ENCODE peak calls at places on chromosomes 7 and 10, in nine cellular contexts. One of them, this sample, is unnamed.

GRCh38 chr10:80552151-80552646 is 14.5 kb downstream of the SH2D4B start:
- DNase-seq in putamen: no peak
- DNase-seq in fibroblast of the conjunctiva: no peak
- DNase-seq in activated CD4-positive, CD25-positive, alpha-beta regulatory T cell: no peak
- DNase-seq in activated CD4-positive, alpha-beta T cell treated with anti-CD3 and anti-CD28 coated beads, Interleukin-2, amount 50 U/mL, for 4 hours: no peak
- DNase-seq in EH: no peak
- DNase-seq in stimulated activated CD4-positive, alpha-beta T cell treated with anti-CD3 and anti-CD28 coated beads, Interleukin-12 subunit alpha, Interleukin-12 subunit beta, amount 100 ng/mL, for 48 hours: no peak
- DNase-seq in epithelial cell of esophagus: no peak
- DNase-seq in left ventricle myocardium inferior: peak; percentile 41
- DNase-seq in this sample: no peak

GRCh38 chr7:36455646-36456045 is 66.0 kb downstream of the ANLN start:
- DNase-seq in putamen: no peak
- DNase-seq in fibroblast of the conjunctiva: no peak
- DNase-seq in activated CD4-positive, CD25-positive, alpha-beta regulatory T cell: no peak
- DNase-seq in activated CD4-positive, alpha-beta T cell treated with anti-CD3 and anti-CD28 coated beads, Interleukin-2, amount 50 U/mL, for 4 hours: no peak
- DNase-seq in EH: no peak
- DNase-seq in stimulated activated CD4-positive, alpha-beta T cell treated with anti-CD3 and anti-CD28 coated beads, Interleukin-12 subunit alpha, Interleukin-12 subunit beta, amount 100 ng/mL, for 48 hours: no peak
- DNase-seq in epithelial cell of esophagus: peak; percentile 10
- DNase-seq in left ventricle myocardium inferior: no peak
- DNase-seq in this sample: no peak

GRCh38 chr10:44978570-44979280 is at the start of gene DEPP1:
- DNase-seq in putamen: no peak
- DNase-seq in fibroblast of the conjunctiva: peak; percentile 60
- DNase-seq in activated CD4-positive, CD25-positive, alpha-beta regulatory T cell: no peak
- DNase-seq in activated CD4-positive, alpha-beta T cell treated with anti-CD3 and anti-CD28 coated beads, Interleukin-2, amount 50 U/mL, for 4 hours: no peak
- DNase-seq in EH: peak; percentile 94
- DNase-seq in stimulated activated CD4-positive, alpha-beta T cell treated with anti-CD3 and anti-CD28 coated beads, Interleukin-12 subunit alpha, Interleukin-12 subunit beta, amount 100 ng/mL, for 48 hours: no peak
- DNase-seq in epithelial cell of esophagus: peak; percentile 91
- DNase-seq in left ventricle myocardium inferior: peak; percentile 92
- DNase-seq in this sample: no peak

GRCh38 chr7:151088856-151089699 is 2.8 kb downstream of the AGAP3 start:
- DNase-seq in putamen: no peak
- DNase-seq in fibroblast of the conjunctiva: no peak
- DNase-seq in activated CD4-positive, CD25-positive, alpha-beta regulatory T cell: no peak
- DNase-seq in activated CD4-positive, alpha-beta T cell treated with anti-CD3 and anti-CD28 coated beads, Interleukin-2, amount 50 U/mL, for 4 hours: no peak
- DNase-seq in EH: peak; percentile 73
- DNase-seq in stimulated activated CD4-positive, alpha-beta T cell treated with anti-CD3 and anti-CD28 coated beads, Interleukin-12 subunit alpha, Interleukin-12 subunit beta, amount 100 ng/mL, for 48 hours: no peak
- DNase-seq in epithelial cell of esophagus: peak; percentile 59
- DNase-seq in left ventricle myocardium inferior: peak; percentile 69
- DNase-seq in this sample: no peak

GRCh38 chr7:85595639-85596268 is 408.9 kb upstream of the SEMA3D start:
- DNase-seq in putamen: no peak
- DNase-seq in fibroblast of the conjunctiva: peak; percentile 44
- DNase-seq in activated CD4-positive, CD25-positive, alpha-beta regulatory T cell: no peak
- DNase-seq in activated CD4-positive, alpha-beta T cell treated with anti-CD3 and anti-CD28 coated beads, Interleukin-2, amount 50 U/mL, for 4 hours: no peak
- DNase-seq in EH: peak; percentile 44
- DNase-seq in stimulated activated CD4-positive, alpha-beta T cell treated with anti-CD3 and anti-CD28 coated beads, Interleukin-12 subunit alpha, Interleukin-12 subunit beta, amount 100 ng/mL, for 48 hours: no peak
- DNase-seq in epithelial cell of esophagus: no peak
- DNase-seq in left ventricle myocardium inferior: no peak
- DNase-seq in this sample: no peak

GRCh38 chr7:117824605-117825004 is 48.6 kb downstream of the CTTNBP2 start:
- DNase-seq in putamen: no peak
- DNase-seq in fibroblast of the conjunctiva: no peak
- DNase-seq in activated CD4-positive, CD25-positive, alpha-beta regulatory T cell: no peak
- DNase-seq in activated CD4-positive, alpha-beta T cell treated with anti-CD3 and anti-CD28 coated beads, Interleukin-2, amount 50 U/mL, for 4 hours: no peak
- DNase-seq in EH: no peak
- DNase-seq in stimulated activated CD4-positive, alpha-beta T cell treated with anti-CD3 and anti-CD28 coated beads, Interleukin-12 subunit alpha, Interleukin-12 subunit beta, amount 100 ng/mL, for 48 hours: no peak
- DNase-seq in epithelial cell of esophagus: no peak
- DNase-seq in left ventricle myocardium inferior: no peak
- DNase-seq in this sample: no peak

GRCh38 chr7:138957217-138957616 is 24.0 kb downstream of the KIAA1549 start:
- DNase-seq in putamen: no peak
- DNase-seq in fibroblast of the conjunctiva: no peak
- DNase-seq in activated CD4-positive, CD25-positive, alpha-beta regulatory T cell: no peak
- DNase-seq in activated CD4-positive, alpha-beta T cell treated with anti-CD3 and anti-CD28 coated beads, Interleukin-2, amount 50 U/mL, for 4 hours: no peak
- DNase-seq in EH: no peak
- DNase-seq in stimulated activated CD4-positive, alpha-beta T cell treated with anti-CD3 and anti-CD28 coated beads, Interleukin-12 subunit alpha, Interleukin-12 subunit beta, amount 100 ng/mL, for 48 hours: no peak
- DNase-seq in epithelial cell of esophagus: no peak
- DNase-seq in left ventricle myocardium inferior: no peak
- DNase-seq in this sample: no peak

GRCh38 chr7:151851160-151851751 is 25.7 kb downstream of the PRKAG2 start:
- DNase-seq in putamen: no peak
- DNase-seq in fibroblast of the conjunctiva: no peak
- DNase-seq in activated CD4-positive, CD25-positive, alpha-beta regulatory T cell: no peak
- DNase-seq in activated CD4-positive, alpha-beta T cell treated with anti-CD3 and anti-CD28 coated beads, Interleukin-2, amount 50 U/mL, for 4 hours: no peak
- DNase-seq in EH: no peak
- DNase-seq in stimulated activated CD4-positive, alpha-beta T cell treated with anti-CD3 and anti-CD28 coated beads, Interleukin-12 subunit alpha, Interleukin-12 subunit beta, amount 100 ng/mL, for 48 hours: peak; percentile 29
- DNase-seq in epithelial cell of esophagus: peak; percentile 79
- DNase-seq in left ventricle myocardium inferior: peak; percentile 40
- DNase-seq in this sample: no peak

GRCh38 chr10:79985481-79986072 is 36.7 kb upstream of the SFTPD start:
- DNase-seq in putamen: no peak
- DNase-seq in fibroblast of the conjunctiva: no peak
- DNase-seq in activated CD4-positive, CD25-positive, alpha-beta regulatory T cell: no peak
- DNase-seq in activated CD4-positive, alpha-beta T cell treated with anti-CD3 and anti-CD28 coated beads, Interleukin-2, amount 50 U/mL, for 4 hours: no peak
- DNase-seq in EH: peak; percentile 10
- DNase-seq in stimulated activated CD4-positive, alpha-beta T cell treated with anti-CD3 and anti-CD28 coated beads, Interleukin-12 subunit alpha, Interleukin-12 subunit beta, amount 100 ng/mL, for 48 hours: no peak
- DNase-seq in epithelial cell of esophagus: peak; percentile 52
- DNase-seq in left ventricle myocardium inferior: no peak
- DNase-seq in this sample: no peak

GRCh38 chr7:155860461-155860839 is 48.2 kb upstream of the SHH start:
- DNase-seq in putamen: no peak
- DNase-seq in fibroblast of the conjunctiva: no peak
- DNase-seq in activated CD4-positive, CD25-positive, alpha-beta regulatory T cell: no peak
- DNase-seq in activated CD4-positive, alpha-beta T cell treated with anti-CD3 and anti-CD28 coated beads, Interleukin-2, amount 50 U/mL, for 4 hours: no peak
- DNase-seq in EH: no peak
- DNase-seq in stimulated activated CD4-positive, alpha-beta T cell treated with anti-CD3 and anti-CD28 coated beads, Interleukin-12 subunit alpha, Interleukin-12 subunit beta, amount 100 ng/mL, for 48 hours: no peak
- DNase-seq in epithelial cell of esophagus: no peak
- DNase-seq in left ventricle myocardium inferior: no peak
- DNase-seq in this sample: no peak

GRCh38 chr10:5594271-5595036 is 69.7 kb downstream of the CALML3 start:
- DNase-seq in putamen: no peak
- DNase-seq in fibroblast of the conjunctiva: peak; percentile 22
- DNase-seq in activated CD4-positive, CD25-positive, alpha-beta regulatory T cell: no peak
- DNase-seq in activated CD4-positive, alpha-beta T cell treated with anti-CD3 and anti-CD28 coated beads, Interleukin-2, amount 50 U/mL, for 4 hours: no peak
- DNase-seq in EH: peak; percentile 86
- DNase-seq in stimulated activated CD4-positive, alpha-beta T cell treated with anti-CD3 and anti-CD28 coated beads, Interleukin-12 subunit alpha, Interleukin-12 subunit beta, amount 100 ng/mL, for 48 hours: no peak
- DNase-seq in epithelial cell of esophagus: no peak
- DNase-seq in left ventricle myocardium inferior: no peak
- DNase-seq in this sample: no peak

GRCh38 chr10:21095073-21095472 is 198.0 kb upstream of the NEBL start:
- DNase-seq in putamen: no peak
- DNase-seq in fibroblast of the conjunctiva: no peak
- DNase-seq in activated CD4-positive, CD25-positive, alpha-beta regulatory T cell: no peak
- DNase-seq in activated CD4-positive, alpha-beta T cell treated with anti-CD3 and anti-CD28 coated beads, Interleukin-2, amount 50 U/mL, for 4 hours: no peak
- DNase-seq in EH: no peak
- DNase-seq in stimulated activated CD4-positive, alpha-beta T cell treated with anti-CD3 and anti-CD28 coated beads, Interleukin-12 subunit alpha, Interleukin-12 subunit beta, amount 100 ng/mL, for 48 hours: no peak
- DNase-seq in epithelial cell of esophagus: no peak
- DNase-seq in left ventricle myocardium inferior: no peak
- DNase-seq in this sample: no peak

GRCh38 chr10:32501906-32502305 is 56.0 kb downstream of the CCDC7 start:
- DNase-seq in putamen: no peak
- DNase-seq in fibroblast of the conjunctiva: no peak
- DNase-seq in activated CD4-positive, CD25-positive, alpha-beta regulatory T cell: no peak
- DNase-seq in activated CD4-positive, alpha-beta T cell treated with anti-CD3 and anti-CD28 coated beads, Interleukin-2, amount 50 U/mL, for 4 hours: no peak
- DNase-seq in EH: no peak
- DNase-seq in stimulated activated CD4-positive, alpha-beta T cell treated with anti-CD3 and anti-CD28 coated beads, Interleukin-12 subunit alpha, Interleukin-12 subunit beta, amount 100 ng/mL, for 48 hours: no peak
- DNase-seq in epithelial cell of esophagus: no peak
- DNase-seq in left ventricle myocardium inferior: no peak
- DNase-seq in this sample: no peak

GRCh38 chr7:40986351-40986873 is 716.5 kb downstream of the INHBA start:
- DNase-seq in putamen: no peak
- DNase-seq in fibroblast of the conjunctiva: peak; percentile 86
- DNase-seq in activated CD4-positive, CD25-positive, alpha-beta regulatory T cell: no peak
- DNase-seq in activated CD4-positive, alpha-beta T cell treated with anti-CD3 and anti-CD28 coated beads, Interleukin-2, amount 50 U/mL, for 4 hours: no peak
- DNase-seq in EH: peak; percentile 99
- DNase-seq in stimulated activated CD4-positive, alpha-beta T cell treated with anti-CD3 and anti-CD28 coated beads, Interleukin-12 subunit alpha, Interleukin-12 subunit beta, amount 100 ng/mL, for 48 hours: no peak
- DNase-seq in epithelial cell of esophagus: peak; percentile 57
- DNase-seq in left ventricle myocardium inferior: no peak
- DNase-seq in this sample: no peak

GRCh38 chr7:5780801-5781496 is 514 bp downstream of the RNF216 start:
- DNase-seq in putamen: peak; percentile 56
- DNase-seq in fibroblast of the conjunctiva: no peak
- DNase-seq in activated CD4-positive, CD25-positive, alpha-beta regulatory T cell: no peak
- DNase-seq in activated CD4-positive, alpha-beta T cell treated with anti-CD3 and anti-CD28 coated beads, Interleukin-2, amount 50 U/mL, for 4 hours: peak; percentile 14
- DNase-seq in EH: peak; percentile 56
- DNase-seq in stimulated activated CD4-positive, alpha-beta T cell treated with anti-CD3 and anti-CD28 coated beads, Interleukin-12 subunit alpha, Interleukin-12 subunit beta, amount 100 ng/mL, for 48 hours: no peak
- DNase-seq in epithelial cell of esophagus: peak; percentile 23
- DNase-seq in left ventricle myocardium inferior: peak; percentile 54
- DNase-seq in this sample: peak; percentile 13

GRCh38 chr7:74420006-74420405 is 33.7 kb upstream of the GTF2IRD1 start:
- DNase-seq in putamen: no peak
- DNase-seq in fibroblast of the conjunctiva: no peak
- DNase-seq in activated CD4-positive, CD25-positive, alpha-beta regulatory T cell: no peak
- DNase-seq in activated CD4-positive, alpha-beta T cell treated with anti-CD3 and anti-CD28 coated beads, Interleukin-2, amount 50 U/mL, for 4 hours: no peak
- DNase-seq in EH: no peak
- DNase-seq in stimulated activated CD4-positive, alpha-beta T cell treated with anti-CD3 and anti-CD28 coated beads, Interleukin-12 subunit alpha, Interleukin-12 subunit beta, amount 100 ng/mL, for 48 hours: no peak
- DNase-seq in epithelial cell of esophagus: no peak
- DNase-seq in left ventricle myocardium inferior: no peak
- DNase-seq in this sample: no peak

GRCh38 chr7:2272031-2272430 is 30.0 kb downstream of the NUDT1 start:
- DNase-seq in putamen: no peak
- DNase-seq in fibroblast of the conjunctiva: no peak
- DNase-seq in activated CD4-positive, CD25-positive, alpha-beta regulatory T cell: no peak
- DNase-seq in activated CD4-positive, alpha-beta T cell treated with anti-CD3 and anti-CD28 coated beads, Interleukin-2, amount 50 U/mL, for 4 hours: no peak
- DNase-seq in EH: no peak
- DNase-seq in stimulated activated CD4-positive, alpha-beta T cell treated with anti-CD3 and anti-CD28 coated beads, Interleukin-12 subunit alpha, Interleukin-12 subunit beta, amount 100 ng/mL, for 48 hours: no peak
- DNase-seq in epithelial cell of esophagus: no peak
- DNase-seq in left ventricle myocardium inferior: no peak
- DNase-seq in this sample: no peak

GRCh38 chr10:84537447-84537931 is 209.1 kb downstream of the CCSER2 start:
- DNase-seq in putamen: peak; percentile 63
- DNase-seq in fibroblast of the conjunctiva: peak; percentile 49
- DNase-seq in activated CD4-positive, CD25-positive, alpha-beta regulatory T cell: no peak
- DNase-seq in activated CD4-positive, alpha-beta T cell treated with anti-CD3 and anti-CD28 coated beads, Interleukin-2, amount 50 U/mL, for 4 hours: peak; percentile 10
- DNase-seq in EH: peak; percentile 76
- DNase-seq in stimulated activated CD4-positive, alpha-beta T cell treated with anti-CD3 and anti-CD28 coated beads, Interleukin-12 subunit alpha, Interleukin-12 subunit beta, amount 100 ng/mL, for 48 hours: peak; percentile 60
- DNase-seq in epithelial cell of esophagus: peak; percentile 68
- DNase-seq in left ventricle myocardium inferior: peak; percentile 42
- DNase-seq in this sample: peak; percentile 18

GRCh38 chr10:72297281-72297967 is 23.7 kb downstream of the DDIT4 start:
- DNase-seq in putamen: no peak
- DNase-seq in fibroblast of the conjunctiva: peak; percentile 75
- DNase-seq in activated CD4-positive, CD25-positive, alpha-beta regulatory T cell: peak; percentile 90
- DNase-seq in activated CD4-positive, alpha-beta T cell treated with anti-CD3 and anti-CD28 coated beads, Interleukin-2, amount 50 U/mL, for 4 hours: peak; percentile 94
- DNase-seq in EH: peak; percentile 95
- DNase-seq in stimulated activated CD4-positive, alpha-beta T cell treated with anti-CD3 and anti-CD28 coated beads, Interleukin-12 subunit alpha, Interleukin-12 subunit beta, amount 100 ng/mL, for 48 hours: peak; percentile 90
- DNase-seq in epithelial cell of esophagus: peak; percentile 80
- DNase-seq in left ventricle myocardium inferior: peak; percentile 84
- DNase-seq in this sample: peak; percentile 91

GRCh38 chr10:70267161-70267933 is 16.5 kb downstream of the NPFFR1 start:
- DNase-seq in putamen: no peak
- DNase-seq in fibroblast of the conjunctiva: peak; percentile 63
- DNase-seq in activated CD4-positive, CD25-positive, alpha-beta regulatory T cell: no peak
- DNase-seq in activated CD4-positive, alpha-beta T cell treated with anti-CD3 and anti-CD28 coated beads, Interleukin-2, amount 50 U/mL, for 4 hours: no peak
- DNase-seq in EH: peak; percentile 98
- DNase-seq in stimulated activated CD4-positive, alpha-beta T cell treated with anti-CD3 and anti-CD28 coated beads, Interleukin-12 subunit alpha, Interleukin-12 subunit beta, amount 100 ng/mL, for 48 hours: no peak
- DNase-seq in epithelial cell of esophagus: peak; percentile 97
- DNase-seq in left ventricle myocardium inferior: no peak
- DNase-seq in this sample: no peak

GRCh38 chr7:107609861-107610260 is 29.8 kb downstream of the BCAP29 start:
- DNase-seq in putamen: no peak
- DNase-seq in fibroblast of the conjunctiva: no peak
- DNase-seq in activated CD4-positive, CD25-positive, alpha-beta regulatory T cell: no peak
- DNase-seq in activated CD4-positive, alpha-beta T cell treated with anti-CD3 and anti-CD28 coated beads, Interleukin-2, amount 50 U/mL, for 4 hours: no peak
- DNase-seq in EH: no peak
- DNase-seq in stimulated activated CD4-positive, alpha-beta T cell treated with anti-CD3 and anti-CD28 coated beads, Interleukin-12 subunit alpha, Interleukin-12 subunit beta, amount 100 ng/mL, for 48 hours: no peak
- DNase-seq in epithelial cell of esophagus: no peak
- DNase-seq in left ventricle myocardium inferior: no peak
- DNase-seq in this sample: no peak

GRCh38 chr10:90652519-90652918 is 205.3 kb downstream of the HTR7 start:
- DNase-seq in putamen: no peak
- DNase-seq in fibroblast of the conjunctiva: no peak
- DNase-seq in activated CD4-positive, CD25-positive, alpha-beta regulatory T cell: no peak
- DNase-seq in activated CD4-positive, alpha-beta T cell treated with anti-CD3 and anti-CD28 coated beads, Interleukin-2, amount 50 U/mL, for 4 hours: no peak
- DNase-seq in EH: peak; percentile 15
- DNase-seq in stimulated activated CD4-positive, alpha-beta T cell treated with anti-CD3 and anti-CD28 coated beads, Interleukin-12 subunit alpha, Interleukin-12 subunit beta, amount 100 ng/mL, for 48 hours: no peak
- DNase-seq in epithelial cell of esophagus: peak; percentile 58
- DNase-seq in left ventricle myocardium inferior: no peak
- DNase-seq in this sample: no peak

GRCh38 chr10:77981281-77981680 is 48.0 kb downstream of the POLR3A start:
- DNase-seq in putamen: no peak
- DNase-seq in fibroblast of the conjunctiva: no peak
- DNase-seq in activated CD4-positive, CD25-positive, alpha-beta regulatory T cell: no peak
- DNase-seq in activated CD4-positive, alpha-beta T cell treated with anti-CD3 and anti-CD28 coated beads, Interleukin-2, amount 50 U/mL, for 4 hours: no peak
- DNase-seq in EH: no peak
- DNase-seq in stimulated activated CD4-positive, alpha-beta T cell treated with anti-CD3 and anti-CD28 coated beads, Interleukin-12 subunit alpha, Interleukin-12 subunit beta, amount 100 ng/mL, for 48 hours: no peak
- DNase-seq in epithelial cell of esophagus: no peak
- DNase-seq in left ventricle myocardium inferior: no peak
- DNase-seq in this sample: no peak

GRCh38 chr7:102859084-102859798 is 53.6 kb upstream of the LRRC17 start:
- DNase-seq in putamen: no peak
- DNase-seq in fibroblast of the conjunctiva: no peak
- DNase-seq in activated CD4-positive, CD25-positive, alpha-beta regulatory T cell: no peak
- DNase-seq in activated CD4-positive, alpha-beta T cell treated with anti-CD3 and anti-CD28 coated beads, Interleukin-2, amount 50 U/mL, for 4 hours: no peak
- DNase-seq in EH: no peak
- DNase-seq in stimulated activated CD4-positive, alpha-beta T cell treated with anti-CD3 and anti-CD28 coated beads, Interleukin-12 subunit alpha, Interleukin-12 subunit beta, amount 100 ng/mL, for 48 hours: no peak
- DNase-seq in epithelial cell of esophagus: no peak
- DNase-seq in left ventricle myocardium inferior: no peak
- DNase-seq in this sample: no peak

GRCh38 chr10:132163278-132163765 is 23.4 kb upstream of the DPYSL4 start:
- DNase-seq in putamen: no peak
- DNase-seq in fibroblast of the conjunctiva: no peak
- DNase-seq in activated CD4-positive, CD25-positive, alpha-beta regulatory T cell: no peak
- DNase-seq in activated CD4-positive, alpha-beta T cell treated with anti-CD3 and anti-CD28 coated beads, Interleukin-2, amount 50 U/mL, for 4 hours: no peak
- DNase-seq in EH: peak; percentile 31
- DNase-seq in stimulated activated CD4-positive, alpha-beta T cell treated with anti-CD3 and anti-CD28 coated beads, Interleukin-12 subunit alpha, Interleukin-12 subunit beta, amount 100 ng/mL, for 48 hours: peak; percentile 63
- DNase-seq in epithelial cell of esophagus: no peak
- DNase-seq in left ventricle myocardium inferior: no peak
- DNase-seq in this sample: peak; percentile 23

GRCh38 chr7:86733783-86734182 is 90.1 kb downstream of the GRM3 start:
- DNase-seq in putamen: no peak
- DNase-seq in fibroblast of the conjunctiva: no peak
- DNase-seq in activated CD4-positive, CD25-positive, alpha-beta regulatory T cell: no peak
- DNase-seq in activated CD4-positive, alpha-beta T cell treated with anti-CD3 and anti-CD28 coated beads, Interleukin-2, amount 50 U/mL, for 4 hours: no peak
- DNase-seq in EH: peak; percentile 9
- DNase-seq in stimulated activated CD4-positive, alpha-beta T cell treated with anti-CD3 and anti-CD28 coated beads, Interleukin-12 subunit alpha, Interleukin-12 subunit beta, amount 100 ng/mL, for 48 hours: no peak
- DNase-seq in epithelial cell of esophagus: peak; percentile 8
- DNase-seq in left ventricle myocardium inferior: no peak
- DNase-seq in this sample: no peak

GRCh38 chr10:61897671-61898434 is 3.6 kb upstream of the ARID5B start:
- DNase-seq in putamen: peak; percentile 72
- DNase-seq in fibroblast of the conjunctiva: no peak
- DNase-seq in activated CD4-positive, CD25-positive, alpha-beta regulatory T cell: no peak
- DNase-seq in activated CD4-positive, alpha-beta T cell treated with anti-CD3 and anti-CD28 coated beads, Interleukin-2, amount 50 U/mL, for 4 hours: no peak
- DNase-seq in EH: peak; percentile 58
- DNase-seq in stimulated activated CD4-positive, alpha-beta T cell treated with anti-CD3 and anti-CD28 coated beads, Interleukin-12 subunit alpha, Interleukin-12 subunit beta, amount 100 ng/mL, for 48 hours: no peak
- DNase-seq in epithelial cell of esophagus: peak; percentile 55
- DNase-seq in left ventricle myocardium inferior: no peak
- DNase-seq in this sample: no peak

GRCh38 chr10:99920901-99921300 is 88.8 kb downstream of the DNMBP start:
- DNase-seq in putamen: no peak
- DNase-seq in fibroblast of the conjunctiva: no peak
- DNase-seq in activated CD4-positive, CD25-positive, alpha-beta regulatory T cell: no peak
- DNase-seq in activated CD4-positive, alpha-beta T cell treated with anti-CD3 and anti-CD28 coated beads, Interleukin-2, amount 50 U/mL, for 4 hours: no peak
- DNase-seq in EH: peak; percentile 52
- DNase-seq in stimulated activated CD4-positive, alpha-beta T cell treated with anti-CD3 and anti-CD28 coated beads, Interleukin-12 subunit alpha, Interleukin-12 subunit beta, amount 100 ng/mL, for 48 hours: no peak
- DNase-seq in epithelial cell of esophagus: peak; percentile 92
- DNase-seq in left ventricle myocardium inferior: no peak
- DNase-seq in this sample: no peak

GRCh38 chr10:16809074-16809718 is 8.0 kb downstream of the RSU1 start:
- DNase-seq in putamen: no peak
- DNase-seq in fibroblast of the conjunctiva: no peak
- DNase-seq in activated CD4-positive, CD25-positive, alpha-beta regulatory T cell: no peak
- DNase-seq in activated CD4-positive, alpha-beta T cell treated with anti-CD3 and anti-CD28 coated beads, Interleukin-2, amount 50 U/mL, for 4 hours: peak; percentile 56
- DNase-seq in EH: peak; percentile 43
- DNase-seq in stimulated activated CD4-positive, alpha-beta T cell treated with anti-CD3 and anti-CD28 coated beads, Interleukin-12 subunit alpha, Interleukin-12 subunit beta, amount 100 ng/mL, for 48 hours: peak; percentile 54
- DNase-seq in epithelial cell of esophagus: peak; percentile 49
- DNase-seq in left ventricle myocardium inferior: peak; percentile 32
- DNase-seq in this sample: peak; percentile 39

GRCh38 chr10:92845926-92846325 is 2.4 kb upstream of the EXOC6 start:
- DNase-seq in putamen: no peak
- DNase-seq in fibroblast of the conjunctiva: no peak
- DNase-seq in activated CD4-positive, CD25-positive, alpha-beta regulatory T cell: no peak
- DNase-seq in activated CD4-positive, alpha-beta T cell treated with anti-CD3 and anti-CD28 coated beads, Interleukin-2, amount 50 U/mL, for 4 hours: no peak
- DNase-seq in EH: no peak
- DNase-seq in stimulated activated CD4-positive, alpha-beta T cell treated with anti-CD3 and anti-CD28 coated beads, Interleukin-12 subunit alpha, Interleukin-12 subunit beta, amount 100 ng/mL, for 48 hours: no peak
- DNase-seq in epithelial cell of esophagus: no peak
- DNase-seq in left ventricle myocardium inferior: no peak
- DNase-seq in this sample: no peak

GRCh38 chr10:66746246-66746645 is 179.6 kb upstream of the LRRTM3 start:
- DNase-seq in putamen: no peak
- DNase-seq in fibroblast of the conjunctiva: no peak
- DNase-seq in activated CD4-positive, CD25-positive, alpha-beta regulatory T cell: no peak
- DNase-seq in activated CD4-positive, alpha-beta T cell treated with anti-CD3 and anti-CD28 coated beads, Interleukin-2, amount 50 U/mL, for 4 hours: no peak
- DNase-seq in EH: peak; percentile 11
- DNase-seq in stimulated activated CD4-positive, alpha-beta T cell treated with anti-CD3 and anti-CD28 coated beads, Interleukin-12 subunit alpha, Interleukin-12 subunit beta, amount 100 ng/mL, for 48 hours: no peak
- DNase-seq in epithelial cell of esophagus: no peak
- DNase-seq in left ventricle myocardium inferior: no peak
- DNase-seq in this sample: no peak